ENCODE peak calls at places on chromosomes 13 and 19, in four cellular contexts. J is lung microvascular endothelial cell; Z is stimulated activated CD8-positive, alpha-beta memory T cell treated with anti-CD3 and anti-CD28 coated beads, Interleukin-2, amount 100 ng/mL, for 1 hour; A is DMS79. G is an unnamed sample.

GRCh38 chr13:79423801-79424642 is 18.0 kb upstream of the RBM26 start:
- DNase-seq in A (no peak), Z (no peak), J (peak; percentile 71), G (peak; percentile 12)

GRCh38 chr19:12779162-12779993 is 4.0 kb upstream of the HOOK2 start:
- DNase-seq in J (peak; percentile 67), Z (no peak), A (peak; percentile 53), G (no peak)

GRCh38 chr19:46980756-46981155 is 38.9 kb upstream of the NPAS1 start:
- DNase-seq in Z (no peak), A (no peak), J (no peak), G (no peak)

GRCh38 chr19:15432018-15432494 is 13.3 kb upstream of the AKAP8L start:
- DNase-seq in A (no peak), J (no peak), Z (no peak), G (no peak)

GRCh38 chr19:2041686-2042484 is 9.2 kb downstream of the MKNK2 start:
- DNase-seq in A (peak; percentile 61), J (peak; percentile 87), Z (peak; percentile 100), G (peak; percentile 66)

GRCh38 chr19:14347999-14348889 is 33.0 kb upstream of the ADGRE5 start:
- DNase-seq in Z (peak; percentile 58), A (peak; percentile 4), J (peak; percentile 47), G (no peak)

GRCh38 chr13:96817336-96817941 is 176.8 kb downstream of the OXGR1 start:
- DNase-seq in Z (no peak), A (no peak), J (peak; percentile 35), G (no peak)

GRCh38 chr19:55247621-55248099 is 11.2 kb downstream of the PPP6R1 start:
- DNase-seq in Z (no peak), A (no peak), J (peak; percentile 66), G (no peak)

GRCh38 chr19:58554494-58555368 is at the start of gene CHMP2A:
- DNase-seq in Z (peak; percentile 98), J (peak; percentile 97), A (no peak), G (no peak)

GRCh38 chr19:8305798-8306197 is 2.4 kb downstream of the CD320 start:
- DNase-seq in J (no peak), A (no peak), Z (no peak), G (no peak)

G was measured in NCI-H187 treated with DMSO at 0.1 percent for 48 hours.